ENCODE peak calls at places on chromosomes 7 and 10, in six cellular contexts. H is A549, X is endothelial cell of umbilical vein, E is K562, K is GM12878, J is HepG2. V is an unnamed sample.

GRCh38 chr7:30413864-30414263 is 64.7 kb downstream of the NOD1 start:
- DNase-seq in H (no peak), X (no peak), E (no peak), K (no peak), J (no peak), V (no peak)

GRCh38 chr7:4791738-4792536 is 16.5 kb downstream of the AP5Z1 start:
- DNase-seq in H (peak), X (peak), E (peak), K (no peak), J (peak), V (peak)

GRCh38 chr10:77835669-77836086 is 90.9 kb downstream of the DLG5 start:
- DNase-seq in H (no peak), X (no peak), E (no peak), K (no peak), J (no peak), V (no peak)

GRCh38 chr10:13961096-13961495 is 369.6 kb downstream of the FRMD4A start:
- DNase-seq in H (no peak), X (peak), E (no peak), K (no peak), J (no peak), V (no peak)

GRCh38 chr10:23375366-23375765 is 30.8 kb upstream of the C10orf67 start:
- DNase-seq in H (no peak), X (no peak), E (no peak), K (no peak), J (no peak), V (no peak)

GRCh38 chr10:119263966-119264621 is 56.7 kb downstream of the GRK5 start:
- DNase-seq in H (no peak), X (peak), E (no peak), K (no peak), J (no peak), V (no peak)

GRCh38 chr10:93384006-93384405 is 98.1 kb downstream of the MYOF start:
- DNase-seq in H (peak), X (no peak), E (no peak), K (no peak), J (no peak), V (peak)

GRCh38 chr7:21426286-21426957 is 1.5 kb upstream of the SP4 start:
- DNase-seq in H (no peak), X (no peak), E (no peak), K (no peak), J (peak), V (peak)

GRCh38 chr7:16914771-16915170 is 33.0 kb upstream of the AGR3 start:
- DNase-seq in H (peak), X (no peak), E (no peak), K (no peak), J (peak), V (no peak)

GRCh38 chr7:130356760-130357611 is 12.4 kb downstream of the CPA5 start:
- DNase-seq in H (peak), X (no peak), E (peak), K (no peak), J (no peak), V (peak)

GRCh38 chr7:50778189-50778588 is 4.5 kb downstream of the GRB10 start:
- DNase-seq in H (no peak), X (no peak), E (no peak), K (no peak), J (peak), V (no peak)

GRCh38 chr10:93711891-93712290 is 9.5 kb upstream of the FRA10AC1 start:
- DNase-seq in H (no peak), X (no peak), E (no peak), K (no peak), J (no peak), V (no peak)

DNA sequence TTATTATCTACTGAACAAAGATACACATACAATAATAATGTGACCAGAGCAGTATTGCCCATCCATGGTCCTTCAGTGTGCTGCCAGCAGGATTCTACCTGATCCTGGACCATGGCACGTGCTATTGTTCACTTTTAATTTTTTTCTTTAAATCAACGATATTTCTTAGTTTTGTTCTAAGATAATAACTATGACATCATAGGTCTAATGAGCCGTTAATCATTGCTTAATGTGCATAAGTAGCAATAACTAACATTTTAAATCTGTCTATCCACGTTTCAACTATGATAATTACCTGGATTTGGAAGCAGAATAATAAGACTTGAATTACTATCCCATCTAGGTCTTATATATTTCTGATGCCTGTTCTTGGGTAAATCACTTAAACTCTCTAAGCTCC is 253.8 kb downstream of the SORCS1 start:
- DNase-seq in H (no peak), X (no peak), E (no peak), K (no peak), J (no peak), V (no peak)
- TF ChIP-seq MYC in H (no peak), X (no peak), E (no peak), K (no peak), J (no peak), V (no peak)

GRCh38 chr10:97574374-97575100 is 2.0 kb downstream of the ANKRD2 start:
- DNase-seq in H (peak), X (peak), E (no peak), K (no peak), J (peak), V (peak)
- TF ChIP-seq MAX in H (peak), X (no peak), E (no peak), K (no peak), J (no peak), V (no peak)

GRCh38 chr7:38453826-38454225 is 177.3 kb downstream of the AMPH start:
- DNase-seq in H (no peak), X (no peak), E (no peak), K (no peak), J (no peak), V (no peak)
- TF ChIP-seq MYC in H (no peak), X (no peak), E (no peak), K (no peak), J (no peak), V (no peak)

GRCh38 chr7:6533893-6534804 is 17.1 kb downstream of the GRID2IP start:
- DNase-seq in H (no peak), X (peak), E (no peak), K (peak), J (no peak), V (peak)
- TF ChIP-seq MAX in H (no peak), X (no peak), E (no peak), K (no peak), J (no peak), V (peak)

DNA sequence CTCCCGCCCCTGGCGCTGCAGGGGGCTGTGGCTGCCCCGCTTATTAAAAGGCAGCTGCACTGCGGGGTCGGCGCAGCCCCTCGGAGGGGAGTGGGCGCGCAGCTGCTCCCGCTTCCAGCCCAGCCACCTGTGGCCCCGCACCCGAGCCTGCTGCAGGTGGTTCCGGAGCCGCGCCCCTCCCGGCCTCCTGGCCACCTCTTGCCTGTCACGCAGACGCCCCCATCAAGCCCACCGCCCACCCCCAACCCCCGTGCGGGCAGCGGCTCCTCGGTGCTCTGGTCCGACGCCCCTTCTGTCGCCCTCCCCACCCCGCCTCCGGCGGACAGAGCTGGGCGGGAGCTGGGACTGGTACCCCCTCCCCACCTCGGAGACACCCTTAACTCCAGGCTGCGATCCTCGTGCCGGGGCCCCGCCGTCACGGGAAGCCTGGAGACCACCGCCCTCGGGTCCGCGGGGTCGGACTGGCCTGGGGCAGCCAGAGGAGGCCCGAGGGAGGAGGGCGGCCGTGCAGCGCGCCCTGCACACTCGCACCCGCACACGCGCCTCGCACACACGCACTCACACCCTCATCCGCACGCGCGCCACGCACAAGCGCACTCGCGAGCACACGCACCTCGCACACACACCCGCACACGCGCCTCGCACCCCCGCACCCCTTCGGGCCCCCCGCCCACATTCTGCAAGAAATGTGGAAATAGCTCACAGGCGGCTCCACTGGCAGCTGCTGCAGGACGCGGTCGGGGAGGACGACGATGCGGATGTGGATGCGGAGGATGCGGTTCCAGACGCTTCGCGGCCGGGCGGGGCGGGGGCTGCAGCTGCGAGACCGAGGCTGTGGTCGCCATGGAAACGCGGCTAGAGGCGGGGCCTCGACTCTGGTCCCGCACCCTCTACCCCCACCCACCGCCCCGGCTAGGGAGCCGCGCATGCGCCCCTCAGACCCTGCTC is at the start of gene CALY:
- DNase-seq in H (peak), X (no peak), E (peak), K (no peak), J (no peak), V (no peak)
- TF ChIP-seq MYC in H (no peak), X (no peak), E (no peak), K (no peak), J (no peak), V (no peak)

GRCh38 chr10:482036-482435 is 207.4 kb downstream of the DIP2C start:
- DNase-seq in H (no peak), X (no peak), E (no peak), K (no peak), J (no peak), V (no peak)
- TF ChIP-seq MAX in H (no peak), X (no peak), E (no peak), K (no peak), J (no peak), V (no peak)

V was measured in NB4.